ENCODE peak calls at places on chromosome 20, in nine cellular contexts. Q is OCI-LY7, J is spleen, T is A549, H is mesendoderm, P is small intestine, K is aorta, B is cardiac muscle cell, M is transverse colon. N is an unnamed sample.
A peak's percentile ranks its signal among the peaks of the same experiment; 100 is the strongest.

GRCh38 chr20:10414982-10415650 is 18.9 kb downstream of the MKKS start:
- DNase-seq in P (no peak), Q (no peak), H (peak; percentile 91), K (no peak), J (no peak), T (peak; percentile 59), M (no peak), B (peak; percentile 41), N (no peak)

GRCh38 chr20:12700701-12701100 is 308.1 kb upstream of the SPTLC3 start:
- DNase-seq in P (no peak), H (no peak), K (no peak), B (no peak), J (no peak), T (no peak), M (no peak), Q (no peak), N (no peak)

GRCh38 chr20:19764207-19764606 is 6.1 kb downstream of the RIN2 start:
- DNase-seq in M (no peak), Q (no peak), P (peak; percentile 46), K (no peak), J (no peak), H (no peak), B (no peak), T (no peak), N (no peak)

GRCh38 chr20:17990278-17990972 is 21.6 kb downstream of the MGME1 start:
- DNase-seq in K (no peak), H (no peak), M (no peak), B (peak; percentile 31), J (no peak), T (no peak), P (no peak), Q (no peak), N (no peak)

GRCh38 chr20:41169791-41170351 is 32.5 kb downstream of the PLCG1 start:
- DNase-seq in B (peak; percentile 40), K (no peak), Q (no peak), M (peak; percentile 4), H (no peak), T (no peak), P (no peak), J (peak; percentile 41), N (no peak)

GRCh38 chr20:34771680-34772081 is 53.8 kb downstream of the NCOA6 start:
- DNase-seq in Q (no peak), P (peak; percentile 32), K (no peak), B (peak; percentile 29), J (no peak), T (no peak), H (no peak), M (no peak), N (no peak)

GRCh38 chr20:2217857-2218529 is 77.8 kb upstream of the TGM3 start:
- DNase-seq in J (no peak), K (peak; percentile 65), M (peak; percentile 12), P (no peak), T (no peak), H (no peak), B (no peak), Q (no peak), N (peak; percentile 20)

GRCh38 chr20:17614812-17615644 is 45.2 kb downstream of the DSTN start:
- DNase-seq in M (peak; percentile 13), B (no peak), H (no peak), K (peak; percentile 59), Q (no peak), T (no peak), P (no peak), J (peak; percentile 76), N (no peak)

GRCh38 chr20:8043687-8044278 is 24.2 kb upstream of the TMX4 start:
- DNase-seq in K (no peak), T (peak; percentile 70), B (peak; percentile 76), M (no peak), P (peak; percentile 73), H (peak; percentile 63), Q (peak; percentile 75), J (no peak), N (no peak)

GRCh38 chr20:44495257-44495656 is 19.6 kb downstream of the TTPAL start:
- DNase-seq in H (no peak), P (no peak), J (no peak), M (no peak), Q (no peak), T (peak; percentile 78), B (peak; percentile 73), K (no peak), N (no peak)

GRCh38 chr20:64261138-64261537 is 5.6 kb downstream of the PCMTD2 start:
- DNase-seq in K (no peak), Q (no peak), J (no peak), H (peak; percentile 71), T (no peak), B (peak; percentile 67), M (no peak), P (no peak), N (no peak)

GRCh38 chr20:22389836-22390542 is 194.4 kb downstream of the FOXA2 start:
- DNase-seq in M (no peak), H (peak; percentile 85), K (no peak), Q (no peak), J (no peak), T (peak; percentile 89), P (no peak), B (peak; percentile 14), N (no peak)

GRCh38 chr20:31693987-31694661 is 28.5 kb downstream of the BCL2L1 start:
- DNase-seq in H (peak; percentile 62), K (no peak), B (no peak), Q (no peak), P (no peak), M (no peak), J (no peak), T (no peak), N (no peak)
- H3K4me1 ChIP-seq in H (peaks cover 12% of the 10 kb centered on the region), K (peaks cover 4% of the 10 kb centered on the region), B (peaks cover 10% of the 10 kb centered on the region), Q (peaks cover 76% of the 10 kb centered on the region), P (peaks cover 32% of the 10 kb centered on the region), M (peaks cover 22% of the 10 kb centered on the region), J (peaks cover 86% of the 10 kb centered on the region), T (peaks cover 99% of the 10 kb centered on the region), N (peaks cover 23% of the 10 kb centered on the region)

DNA sequence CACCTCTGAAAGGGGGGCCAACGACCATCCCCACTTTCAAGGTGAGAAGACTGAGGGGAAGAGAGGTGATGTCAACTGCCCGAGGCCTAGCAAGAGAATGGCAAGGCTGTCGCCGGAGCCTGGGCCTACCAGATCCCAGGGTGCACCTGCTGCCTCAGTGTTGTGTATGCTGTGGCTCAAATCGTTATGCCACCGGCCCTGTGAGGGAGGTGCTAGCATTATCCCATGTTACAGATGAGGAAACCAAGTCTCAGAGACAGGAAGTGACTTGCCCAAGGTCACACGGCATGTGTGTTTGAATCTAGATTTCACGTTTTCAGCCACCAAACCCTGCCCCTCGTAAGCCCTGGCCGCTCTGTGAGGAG is 152.5 kb downstream of the CEBPB start:
- DNase-seq in P (no peak), B (no peak), K (no peak), M (no peak), H (no peak), T (no peak), J (no peak), Q (no peak), N (no peak)
- H3K4me1 ChIP-seq in P (no peaks in the 10 kb centered on the region), B (peaks cover 12% of the 10 kb centered on the region), K (no peaks in the 10 kb centered on the region), M (peaks cover 7% of the 10 kb centered on the region), H (no peaks in the 10 kb centered on the region), T (peaks cover 38% of the 10 kb centered on the region), J (peaks cover 73% of the 10 kb centered on the region), Q (no peaks in the 10 kb centered on the region), N (peaks cover 61% of the 10 kb centered on the region)

GRCh38 chr20:6711950-6712634 is 55.4 kb upstream of the BMP2 start:
- DNase-seq in M (peak; percentile 54), K (no peak), H (no peak), J (no peak), Q (no peak), T (no peak), P (peak; percentile 91), B (no peak), N (no peak)

GRCh38 chr20:6718660-6719059 is 48.8 kb upstream of the BMP2 start:
- DNase-seq in M (no peak), P (no peak), Q (no peak), B (no peak), K (peak; percentile 52), H (peak; percentile 86), J (no peak), T (peak; percentile 39), N (no peak)

GRCh38 chr20:6715350-6716063 is 52.0 kb upstream of the BMP2 start:
- DNase-seq in B (no peak), T (no peak), Q (no peak), J (no peak), P (no peak), M (no peak), K (peak; percentile 53), H (no peak), N (no peak)

GRCh38 chr20:6709865-6710595 is 57.5 kb upstream of the BMP2 start:
- DNase-seq in J (no peak), Q (no peak), T (no peak), H (peak; percentile 96), B (no peak), P (peak; percentile 83), K (no peak), M (no peak), N (no peak)

GRCh38 chr20:6714202-6714800 is 53.2 kb upstream of the BMP2 start:
- DNase-seq in K (no peak), Q (no peak), J (no peak), H (no peak), P (peak; percentile 96), B (no peak), T (peak; percentile 14), M (peak; percentile 91), N (no peak)
- H3K4me1 ChIP-seq in K (no peaks in the 10 kb centered on the region), Q (no peaks in the 10 kb centered on the region), J (no peaks in the 10 kb centered on the region), H (peaks cover 2% of the 10 kb centered on the region), P (peaks cover 2% of the 10 kb centered on the region), B (peaks cover 13% of the 10 kb centered on the region), T (no peaks in the 10 kb centered on the region), M (no peaks in the 10 kb centered on the region), N (no peaks in the 10 kb centered on the region)

GRCh38 chr20:59945175-59945574 is 5.0 kb downstream of the FAM217B start:
- DNase-seq in P (no peak), T (no peak), H (no peak), M (no peak), B (no peak), Q (no peak), K (no peak), J (no peak), N (no peak)

GRCh38 chr20:59940956-59941294 is 736 bp downstream of the FAM217B start:
- DNase-seq in P (no peak), J (no peak), T (no peak), M (no peak), K (no peak), B (no peak), H (no peak), Q (no peak), N (no peak)

GRCh38 chr20:59939879-59940128 is 301 bp downstream of the PPP1R3D start:
- DNase-seq in P (no peak), T (no peak), K (peak; percentile 71), H (no peak), Q (no peak), B (peak; percentile 26), J (peak; percentile 93), M (peak; percentile 46), N (no peak)

GRCh38 chr20:59940129-59940955 is at the start of the genes FAM217B and PPP1R3D:
- DNase-seq in J (peak; percentile 100), Q (peak; percentile 92), M (peak; percentile 99), H (peak; percentile 96), P (peak; percentile 97), T (peak; percentile 94), K (peak; percentile 99), B (peak; percentile 99), N (peak; percentile 73)

DNA sequence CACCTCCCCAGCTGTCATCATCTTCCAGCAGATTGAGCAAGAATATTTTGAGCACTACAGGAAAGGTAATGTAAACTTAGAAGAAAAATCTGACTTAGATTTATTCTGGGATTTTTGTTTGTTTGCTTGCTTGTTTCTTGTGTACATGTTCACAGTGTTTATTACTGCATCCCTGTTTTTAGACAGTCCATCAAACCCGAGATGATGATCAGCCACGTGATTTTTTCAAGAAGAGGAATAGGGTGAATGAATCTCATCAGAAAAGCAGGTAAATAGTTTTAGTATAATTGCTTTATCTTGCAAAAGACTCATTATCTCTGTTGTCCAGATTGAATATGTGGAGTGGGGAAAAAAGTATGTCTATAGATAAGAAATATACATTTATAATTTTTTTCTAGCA is 2.1 kb downstream of the FAM217B start:
- DNase-seq in B (no peak), H (no peak), T (no peak), M (no peak), Q (no peak), K (no peak), J (no peak), P (no peak), N (no peak)
- H3K4me1 ChIP-seq in B (peaks cover 44% of the 10 kb centered on the region), H (no peaks in the 10 kb centered on the region), T (peaks cover 24% of the 10 kb centered on the region), M (peaks cover 30% of the 10 kb centered on the region), Q (peaks cover 21% of the 10 kb centered on the region), K (no peaks in the 10 kb centered on the region), J (peaks cover 55% of the 10 kb centered on the region), P (peaks cover 13% of the 10 kb centered on the region), N (peaks cover 10% of the 10 kb centered on the region)

N was measured in GM12878.